ENCODE peak calls at places on chromosome 3, in four cellular contexts. One of them, this sample, is unnamed.

GRCh38 chr3:73451276-73451973 is 173.3 kb downstream of the PDZRN3 start:
- DNase-seq in A549: no peak
- DNase-seq in GM12878: peak; percentile 23
- DNase-seq in K562: no peak
- DNase-seq in this sample: no peak

GRCh38 chr3:160449660-160450598 is at the start of gene TRIM59:
- DNase-seq in A549: peak; percentile 99
- DNase-seq in K562: peak; percentile 99
- DNase-seq in GM12878: peak; percentile 96
- DNase-seq in this sample: peak; percentile 99

GRCh38 chr3:99878005-99878404 is 60.3 kb downstream of the CMSS1 start:
- DNase-seq in A549: no peak
- DNase-seq in K562: peak; percentile 66
- DNase-seq in GM12878: no peak
- DNase-seq in this sample: no peak

GRCh38 chr3:71725279-71725991 is at the start of gene EIF4E3:
- DNase-seq in GM12878: no peak
- DNase-seq in A549: peak; percentile 54
- DNase-seq in K562: peak; percentile 43
- DNase-seq in this sample: peak; percentile 65

GRCh38 chr3:121411554-121411953 is 134.2 kb downstream of the POLQ start:
- DNase-seq in K562: no peak
- DNase-seq in GM12878: no peak
- DNase-seq in A549: no peak
- DNase-seq in this sample: no peak

GRCh38 chr3:109257269-109257668 is 59.0 kb downstream of the DPPA2 start:
- DNase-seq in GM12878: no peak
- DNase-seq in K562: no peak
- DNase-seq in A549: no peak
- DNase-seq in this sample: no peak

GRCh38 chr3:66242788-66243463 is 22.1 kb downstream of the SLC25A26 start:
- DNase-seq in K562: no peak
- DNase-seq in A549: no peak
- DNase-seq in GM12878: no peak
- DNase-seq in this sample: no peak

GRCh38 chr3:116440196-116440595 is 5.1 kb downstream of the LSAMP start:
- DNase-seq in A549: no peak
- DNase-seq in GM12878: no peak
- DNase-seq in K562: no peak
- DNase-seq in this sample: no peak

GRCh38 chr3:195748661-195749060 is 27.9 kb downstream of the MUC20 start:
- DNase-seq in GM12878: no peak
- DNase-seq in A549: no peak
- DNase-seq in K562: no peak
- DNase-seq in this sample: no peak

GRCh38 chr3:51386159-51386851 is 1.2 kb downstream of the MANF start:
- DNase-seq in GM12878: no peak
- DNase-seq in K562: no peak
- DNase-seq in A549: no peak
- DNase-seq in this sample: no peak

GRCh38 chr3:178736300-178736699 is 200.1 kb downstream of the KCNMB2 start:
- DNase-seq in A549: no peak
- DNase-seq in K562: no peak
- DNase-seq in GM12878: no peak
- DNase-seq in this sample: no peak

GRCh38 chr3:113953677-113954076 is 5.9 kb downstream of the ZDHHC23 start:
- DNase-seq in A549: no peak
- DNase-seq in K562: no peak
- DNase-seq in GM12878: no peak
- DNase-seq in this sample: no peak
- TF ChIP-seq JUNB in A549: no peak
- TF ChIP-seq JUNB in K562: no peak
- TF ChIP-seq JUNB in GM12878: no peak
- TF ChIP-seq JUNB in this sample: no peak

DNA sequence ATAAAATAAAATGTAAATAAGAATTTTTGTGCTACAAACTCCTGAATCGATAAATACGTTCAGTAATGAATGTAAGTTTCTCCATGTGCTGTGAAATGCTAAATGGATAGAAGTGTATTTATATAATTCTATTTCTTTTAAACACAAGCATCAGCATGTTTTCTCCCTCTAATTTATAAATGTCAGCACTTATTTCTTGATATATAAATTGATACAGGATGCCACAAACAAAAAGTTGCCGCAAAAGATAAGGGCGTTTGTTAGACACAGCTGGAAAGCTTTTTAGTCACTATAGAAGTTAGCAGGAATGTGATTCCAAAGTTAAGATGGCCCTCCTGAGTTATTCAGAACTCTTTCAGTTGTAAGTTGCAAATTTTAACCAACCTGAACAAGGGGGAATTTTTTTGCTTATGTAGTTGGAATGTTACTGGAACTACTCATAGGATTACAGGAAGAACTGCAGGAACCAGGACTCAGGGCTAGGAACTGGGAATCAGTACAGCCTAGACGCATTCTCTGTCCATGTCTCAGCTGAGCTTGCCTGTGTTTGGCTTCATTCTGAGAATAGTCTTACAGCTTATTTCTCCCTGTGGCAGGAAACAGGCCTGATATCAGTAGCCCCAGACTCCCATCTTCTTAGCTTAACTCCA is 166.3 kb downstream of the VGLL4 start:
- DNase-seq in GM12878: no peak
- DNase-seq in A549: no peak
- DNase-seq in K562: no peak
- DNase-seq in this sample: peak; percentile 13
- TF ChIP-seq JUNB in GM12878: no peak
- TF ChIP-seq JUNB in A549: no peak
- TF ChIP-seq JUNB in K562: no peak
- TF ChIP-seq JUNB in this sample: no peak

GRCh38 chr3:45067941-45068340 is 41.8 kb downstream of the CLEC3B start:
- DNase-seq in A549: no peak
- DNase-seq in GM12878: no peak
- DNase-seq in K562: no peak
- DNase-seq in this sample: no peak

GRCh38 chr3:45067486-45067885 is 41.4 kb downstream of the CLEC3B start:
- DNase-seq in GM12878: no peak
- DNase-seq in A549: no peak
- DNase-seq in K562: no peak
- DNase-seq in this sample: no peak

GRCh38 chr3:45066109-45066801 is 40.2 kb downstream of the CLEC3B start:
- DNase-seq in A549: no peak
- DNase-seq in K562: no peak
- DNase-seq in GM12878: no peak
- DNase-seq in this sample: no peak

GRCh38 chr3:45064512-45065372 is 38.6 kb downstream of the CLEC3B start:
- DNase-seq in GM12878: no peak
- DNase-seq in K562: peak; percentile 99
- DNase-seq in A549: no peak
- DNase-seq in this sample: no peak

GRCh38 chr3:45065373-45065720 is 39.2 kb downstream of the CLEC3B start:
- DNase-seq in GM12878: no peak
- DNase-seq in A549: no peak
- DNase-seq in K562: no peak
- DNase-seq in this sample: no peak
- TF ChIP-seq JUNB in GM12878: no peak
- TF ChIP-seq JUNB in A549: no peak
- TF ChIP-seq JUNB in K562: no peak
- TF ChIP-seq JUNB in this sample: no peak

GRCh38 chr3:151477596-151478375 is 16.9 kb upstream of the IGSF10 start:
- DNase-seq in K562: no peak
- DNase-seq in A549: no peak
- DNase-seq in GM12878: no peak
- DNase-seq in this sample: peak; percentile 20
- TF ChIP-seq JUNB in K562: no peak
- TF ChIP-seq JUNB in A549: no peak
- TF ChIP-seq JUNB in GM12878: no peak
- TF ChIP-seq JUNB in this sample: no peak

GRCh38 chr3:34020761-34021635 is 222.6 kb downstream of the PDCD6IP start:
- DNase-seq in K562: no peak
- DNase-seq in GM12878: no peak
- DNase-seq in A549: no peak
- DNase-seq in this sample: no peak
- TF ChIP-seq JUNB in K562: no peak
- TF ChIP-seq JUNB in GM12878: no peak
- TF ChIP-seq JUNB in A549: no peak
- TF ChIP-seq JUNB in this sample: no peak

GRCh38 chr3:50230106-50230832 is 5.7 kb upstream of the GNAI2 start:
- DNase-seq in GM12878: no peak
- DNase-seq in K562: no peak
- DNase-seq in A549: no peak
- DNase-seq in this sample: no peak

GRCh38 chr3:50227390-50228183 is 8.4 kb upstream of the GNAI2 start:
- DNase-seq in A549: peak; percentile 87
- DNase-seq in GM12878: peak; percentile 61
- DNase-seq in K562: peak; percentile 96
- DNase-seq in this sample: peak; percentile 97

GRCh38 chr3:50224639-50225038 is 11.4 kb upstream of the GNAI2 start:
- DNase-seq in GM12878: no peak
- DNase-seq in A549: no peak
- DNase-seq in K562: no peak
- DNase-seq in this sample: peak; percentile 59

GRCh38 chr3:50229490-50229889 is 6.5 kb upstream of the GNAI2 start:
- DNase-seq in K562: no peak
- DNase-seq in A549: no peak
- DNase-seq in GM12878: no peak
- DNase-seq in this sample: no peak

DNA sequence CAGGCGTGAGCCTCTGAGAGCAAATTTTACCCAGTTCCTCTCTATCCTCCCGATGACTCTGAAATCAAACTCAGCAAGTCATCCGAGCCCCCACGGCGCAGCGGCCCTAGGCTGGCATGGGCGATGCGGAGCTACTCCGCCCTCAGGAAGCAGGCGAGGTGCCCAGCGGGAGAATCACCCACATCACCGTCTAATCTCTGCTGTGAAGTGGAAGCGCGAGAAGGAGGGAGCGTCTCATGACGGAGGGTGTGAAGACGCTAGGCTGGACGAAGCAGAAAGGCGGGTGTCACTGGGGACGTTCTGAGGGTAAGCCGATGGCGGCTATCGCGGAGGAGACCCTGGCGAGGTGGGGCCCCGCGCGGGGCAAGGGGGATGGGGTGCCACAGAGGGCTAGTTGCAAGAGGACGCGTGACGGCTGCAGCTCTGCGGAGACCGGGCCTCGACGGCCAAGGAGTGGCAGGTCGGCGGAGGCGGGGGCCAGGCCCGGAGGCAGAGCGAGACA is 9.1 kb upstream of the GNAI2 start:
- DNase-seq in K562: peak; percentile 37
- DNase-seq in A549: peak; percentile 49
- DNase-seq in GM12878: no peak
- DNase-seq in this sample: no peak
- TF ChIP-seq JUNB in K562: no peak
- TF ChIP-seq JUNB in A549: no peak
- TF ChIP-seq JUNB in GM12878: no peak
- TF ChIP-seq JUNB in this sample: no peak

GRCh38 chr3:12946134-12946533 is 104.8 kb upstream of the RPL32 start:
- DNase-seq in GM12878: no peak
- DNase-seq in K562: peak; percentile 70
- DNase-seq in A549: no peak
- DNase-seq in this sample: no peak

GRCh38 chr3:12947504-12948369 is 106.4 kb upstream of the RPL32 start:
- DNase-seq in K562: peak; percentile 64
- DNase-seq in GM12878: no peak
- DNase-seq in A549: peak; percentile 44
- DNase-seq in this sample: peak; percentile 51

GRCh38 chr3:12946661-12947316 is 105.4 kb upstream of the RPL32 start:
- DNase-seq in GM12878: no peak
- DNase-seq in K562: no peak
- DNase-seq in A549: no peak
- DNase-seq in this sample: no peak

GRCh38 chr3:12948891-12949711 is 107.7 kb upstream of the RPL32 start:
- DNase-seq in GM12878: no peak
- DNase-seq in A549: no peak
- DNase-seq in K562: peak; percentile 48
- DNase-seq in this sample: no peak

DNA sequence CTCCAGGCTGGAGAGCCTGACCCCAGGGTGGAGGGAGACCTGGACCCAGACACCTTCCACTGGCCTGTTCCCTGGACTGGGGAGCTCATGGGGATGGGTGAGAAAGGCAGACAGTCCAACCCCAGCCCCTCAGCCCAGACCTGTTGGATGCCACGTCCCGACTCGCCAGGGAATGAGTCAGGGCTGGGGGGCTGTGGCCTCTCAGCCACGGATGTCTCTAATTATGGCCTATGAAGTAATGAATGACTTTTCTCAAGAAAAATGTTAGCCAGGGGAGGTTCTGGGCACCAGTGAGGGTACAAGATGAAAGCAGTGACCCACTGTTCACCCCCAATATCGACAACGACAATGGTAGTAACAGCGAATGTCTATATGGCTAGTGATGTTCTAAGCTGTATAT is 107.0 kb upstream of the RPL32 start:
- DNase-seq in A549: no peak
- DNase-seq in GM12878: no peak
- DNase-seq in K562: no peak
- DNase-seq in this sample: no peak
- TF ChIP-seq JUNB in A549: no peak
- TF ChIP-seq JUNB in GM12878: no peak
- TF ChIP-seq JUNB in K562: no peak
- TF ChIP-seq JUNB in this sample: no peak

DNA sequence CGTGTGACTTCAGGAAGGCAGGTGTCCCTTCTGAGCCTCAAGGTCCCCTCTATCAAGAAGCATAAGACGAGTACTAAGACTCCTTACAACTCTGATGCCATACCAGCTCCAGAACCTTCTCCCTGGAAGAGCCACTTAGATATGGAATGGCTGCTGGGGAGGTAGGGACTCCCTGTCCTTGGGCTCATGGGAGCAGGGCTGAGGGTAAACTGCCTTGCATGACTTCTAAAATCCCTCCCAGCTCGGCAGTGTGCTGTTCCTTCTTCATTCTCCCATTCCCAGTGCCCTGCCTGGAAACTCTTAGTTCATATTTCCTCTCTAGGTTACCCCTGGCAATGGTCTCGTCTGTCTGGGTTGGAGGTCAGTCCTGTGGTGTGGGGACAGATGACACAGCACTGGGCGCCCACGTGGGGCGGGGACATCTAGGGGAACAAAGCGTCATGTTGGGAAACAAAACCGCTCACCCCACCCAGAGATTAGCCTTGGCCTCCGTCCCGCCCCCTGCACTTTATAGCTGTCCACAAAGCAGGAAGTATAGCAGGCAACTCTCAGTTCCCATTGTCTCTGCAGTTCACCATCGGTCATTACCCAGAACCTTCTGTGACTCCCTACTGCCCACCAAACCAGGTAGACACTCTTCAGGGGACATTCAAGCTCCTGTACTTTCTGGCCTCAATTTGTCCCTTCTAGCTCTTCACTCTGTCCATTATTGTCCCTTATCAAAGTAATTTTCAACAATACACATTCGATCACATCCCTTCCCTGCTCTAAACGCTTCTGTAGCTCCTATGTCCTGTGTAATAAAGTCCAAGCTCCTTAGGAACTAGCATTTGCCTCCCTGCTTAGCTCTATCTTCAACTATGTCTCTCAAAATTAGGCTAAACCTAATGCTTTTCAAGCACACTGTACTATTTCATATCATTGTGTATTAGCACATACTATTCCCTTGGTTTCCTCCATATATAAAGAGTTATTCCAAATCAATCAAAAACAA is 73.8 kb downstream of the IQSEC1 start:
- DNase-seq in K562: peak; percentile 100
- DNase-seq in GM12878: no peak
- DNase-seq in A549: no peak
- DNase-seq in this sample: no peak
- TF ChIP-seq JUNB in K562: no peak
- TF ChIP-seq JUNB in GM12878: no peak
- TF ChIP-seq JUNB in A549: no peak
- TF ChIP-seq JUNB in this sample: no peak

This sample was measured in GM23338.